ENCODE peak calls at places on chromosomes 2 and 18, in six cellular contexts. B is tibial nerve; O is neuronal stem cell; V is Jurkat, Clone E6-1; R is PC-9; E is HAP-1. Y is an unnamed sample.

GRCh38 chr2:70561893-70562292 is 8.3 kb upstream of the TGFA start:
- DNase-seq in B (no peak), O (no peak), V (no peak), R (no peak), E (no peak), Y (no peak)

GRCh38 chr2:9655441-9656269 is 24.9 kb upstream of the YWHAQ start:
- DNase-seq in B (no peak), O (no peak), V (no peak), R (peak; percentile 70), E (no peak), Y (no peak)

GRCh38 chr18:13461488-13461887 is 242.9 kb downstream of the LDLRAD4 start:
- DNase-seq in B (no peak), O (no peak), V (peak; percentile 96), R (no peak), E (no peak), Y (peak; percentile 25)

GRCh38 chr18:61765097-61765496 is 127.7 kb downstream of the RNF152 start:
- DNase-seq in B (no peak), O (peak; percentile 11), V (no peak), R (no peak), E (no peak), Y (no peak)

GRCh38 chr2:218500501-218501060 is 67.6 kb downstream of the USP37 start:
- DNase-seq in B (no peak), O (no peak), V (no peak), R (no peak), E (no peak), Y (no peak)

GRCh38 chr2:217900010-217900779 is 102.6 kb downstream of the TNS1 start:
- DNase-seq in B (no peak), O (no peak), V (no peak), R (no peak), E (no peak), Y (peak; percentile 27)

GRCh38 chr18:79543861-79544385 is 135.7 kb upstream of the CTDP1 start:
- DNase-seq in B (no peak), O (no peak), V (no peak), R (no peak), E (no peak), Y (no peak)

GRCh38 chr2:169159686-169160085 is 90.3 kb downstream of the DHRS9 start:
- DNase-seq in B (no peak), O (no peak), V (no peak), R (no peak), E (no peak), Y (no peak)

GRCh38 chr18:26574958-26575864 is 26.9 kb upstream of the KCTD1 start:
- DNase-seq in B (no peak), O (peak; percentile 37), V (no peak), R (peak; percentile 34), E (peak; percentile 71), Y (no peak)

GRCh38 chr2:50491541-50492114 is 540.3 kb downstream of the NRXN1 start:
- DNase-seq in B (no peak), O (peak; percentile 4), V (peak; percentile 7), R (no peak), E (peak; percentile 48), Y (no peak)

GRCh38 chr2:11872247-11872947 is 126.0 kb downstream of the LPIN1 start:
- DNase-seq in B (no peak), O (no peak), V (no peak), R (no peak), E (no peak), Y (peak; percentile 3)

GRCh38 chr2:77127345-77127744 is 394.8 kb downstream of the LRRTM4 start:
- DNase-seq in B (no peak), O (no peak), V (no peak), R (no peak), E (no peak), Y (no peak)

GRCh38 chr18:79736846-79737245 is 57.2 kb downstream of the CTDP1 start:
- DNase-seq in B (no peak), O (no peak), V (no peak), R (no peak), E (no peak), Y (no peak)

GRCh38 chr2:172021955-172022354 is 22.2 kb downstream of the METAP1D start:
- DNase-seq in B (no peak), O (no peak), V (no peak), R (no peak), E (peak; percentile 52), Y (no peak)

GRCh38 chr18:75068682-75069435 is 140.1 kb downstream of the PTGR3 start:
- DNase-seq in B (no peak), O (no peak), V (no peak), R (no peak), E (no peak), Y (no peak)

GRCh38 chr2:37671013-37671815 is at the start of gene CDC42EP3:
- DNase-seq in B (peak; percentile 45), O (peak; percentile 69), V (no peak), R (no peak), E (peak; percentile 87), Y (no peak)

GRCh38 chr2:238100049-238100820 is at the start of gene ESPNL:
- DNase-seq in B (no peak), O (no peak), V (no peak), R (no peak), E (no peak), Y (no peak)

GRCh38 chr2:133422946-133423345 is 145.3 kb downstream of the NCKAP5 start:
- DNase-seq in B (no peak), O (no peak), V (no peak), R (no peak), E (no peak), Y (no peak)

DNA sequence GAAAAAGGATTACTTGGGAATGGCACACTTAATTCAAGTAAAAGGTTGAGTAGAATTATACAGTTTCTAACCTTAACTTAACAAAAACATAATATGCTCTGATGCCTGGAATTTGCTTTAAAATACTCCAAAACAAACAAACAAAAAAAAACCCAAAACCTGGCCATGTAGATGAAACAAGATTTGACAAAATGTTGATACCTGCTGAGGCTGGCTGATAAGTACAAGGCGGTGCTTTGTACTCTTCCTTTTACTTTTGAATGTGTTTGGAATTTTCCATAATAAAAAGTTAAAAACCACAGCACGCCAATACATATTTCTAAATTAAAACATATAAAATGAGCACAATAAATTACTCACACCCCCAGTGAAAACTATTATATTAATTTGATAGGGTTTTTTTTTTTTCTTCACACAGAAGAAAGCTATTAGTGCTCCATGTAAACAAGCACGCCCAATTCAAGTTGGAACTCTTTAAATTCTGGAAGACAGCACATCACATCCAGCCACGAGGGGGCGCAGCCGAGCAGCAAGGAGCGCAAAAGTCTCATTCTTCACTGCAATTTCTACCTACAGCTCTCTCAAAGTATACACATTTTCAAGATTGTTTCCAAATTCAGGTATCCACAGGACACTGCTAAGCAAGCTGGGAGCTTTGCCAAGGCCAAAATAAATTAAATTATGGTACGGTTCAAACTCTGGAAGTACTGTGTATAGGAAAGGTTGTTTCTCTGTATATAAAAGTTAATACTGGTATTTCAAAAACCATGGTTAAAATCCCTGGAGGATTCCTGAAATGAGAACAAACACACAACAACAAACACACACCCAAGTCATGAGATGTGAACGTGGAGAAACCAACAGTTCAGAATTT is 7.5 kb downstream of the SERTAD2 start:
- DNase-seq in B (peak; percentile 96), O (peak; percentile 81), V (peak; percentile 73), R (peak; percentile 66), E (peak; percentile 91), Y (no peak)
- H3K4me3 ChIP-seq in B (no peak overlapping the region), O (no peak overlapping the region), V (no peak overlapping the region), R (peak overlapping the region; percentile 60), E (no peak overlapping the region), Y (no peak overlapping the region)

GRCh38 chr2:119681196-119681867 is 2.3 kb downstream of the TMEM177 start:
- DNase-seq in B (no peak), O (no peak), V (no peak), R (no peak), E (no peak), Y (no peak)
- H3K4me3 ChIP-seq in B (no peak overlapping the region), O (no peak overlapping the region), V (no peak overlapping the region), R (no peak overlapping the region), E (no peak overlapping the region), Y (no peak overlapping the region)

GRCh38 chr2:48105848-48106247 is 199.6 kb upstream of the FBXO11 start:
- DNase-seq in B (no peak), O (no peak), V (no peak), R (no peak), E (no peak), Y (no peak)
- H3K4me3 ChIP-seq in B (no peak overlapping the region), O (no peak overlapping the region), V (no peak overlapping the region), R (no peak overlapping the region), E (no peak overlapping the region), Y (no peak overlapping the region)

GRCh38 chr2:176104338-176105077 is 2.6 kb upstream of the HOXD11 start:
- DNase-seq in B (no peak), O (no peak), V (no peak), R (no peak), E (no peak), Y (no peak)
- H3K4me3 ChIP-seq in B (no peak overlapping the region), O (no peak overlapping the region), V (no peak overlapping the region), R (no peak overlapping the region), E (no peak overlapping the region), Y (no peak overlapping the region)

DNA sequence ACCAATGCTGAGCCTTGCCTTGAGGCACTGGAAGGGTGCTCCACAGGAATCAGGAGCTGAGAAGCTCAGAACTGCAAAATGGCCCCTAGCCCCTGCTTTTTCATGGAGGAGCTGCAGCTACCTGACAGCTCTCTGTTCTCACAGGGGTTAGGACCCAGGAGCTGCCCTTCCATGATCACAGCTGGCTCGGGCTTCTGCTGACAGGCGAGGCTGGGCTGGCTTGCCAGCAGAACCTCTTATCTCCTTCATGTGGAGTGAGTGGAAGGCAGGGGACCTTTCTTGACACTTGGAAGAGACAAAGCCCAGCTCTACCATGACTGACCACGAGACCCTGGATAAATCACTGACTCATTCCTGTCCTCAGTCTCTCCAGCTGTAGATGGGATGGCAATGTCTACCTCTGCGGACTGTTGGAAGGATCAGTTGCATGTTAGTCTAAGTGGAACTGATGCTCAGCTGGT is 113.4 kb downstream of the CAPN13 start:
- DNase-seq in B (peak; percentile 4), O (no peak), V (no peak), R (no peak), E (no peak), Y (no peak)
- H3K4me3 ChIP-seq in B (no peak overlapping the region), O (peak overlapping the region; percentile 32), V (no peak overlapping the region), R (no peak overlapping the region), E (no peak overlapping the region), Y (no peak overlapping the region)

DNA sequence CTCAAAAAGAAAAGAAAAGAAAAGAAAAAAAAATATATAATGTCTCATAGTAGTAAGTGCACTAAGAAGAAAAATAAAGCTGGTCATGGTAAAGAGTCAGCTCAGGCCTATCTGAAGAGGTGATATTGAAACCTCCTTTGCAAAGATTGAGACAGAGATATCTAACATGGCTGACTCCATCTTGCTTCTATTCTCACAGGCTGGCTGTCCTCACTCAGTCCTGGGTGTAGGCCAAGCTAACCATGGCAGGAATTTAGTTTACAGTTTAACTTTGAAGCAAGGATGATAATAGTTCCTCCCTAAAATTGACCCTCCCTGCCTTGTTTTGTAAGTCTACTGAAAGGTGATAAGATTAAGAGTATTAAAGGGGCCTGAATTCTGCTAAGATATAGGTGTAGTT is 195.5 kb upstream of the SESTD1 start:
- DNase-seq in B (no peak), O (no peak), V (no peak), R (peak; percentile 10), E (no peak), Y (no peak)
- H3K4me3 ChIP-seq in B (no peak overlapping the region), O (no peak overlapping the region), V (no peak overlapping the region), R (no peak overlapping the region), E (no peak overlapping the region), Y (no peak overlapping the region)